ENCODE peak calls at places on chromosomes 16 and 17, in nine cellular contexts. One of them, this sample, is unnamed.

GRCh38 chr16:87608400-87608985 is 6.2 kb downstream of the JPH3 start:
- DNase-seq in dorsolateral prefrontal cortex: no peak
- DNase-seq in PC-9: no peak
- DNase-seq in GM23248: peak
- DNase-seq in upper lobe of left lung: no peak
- DNase-seq in sigmoid colon: no peak
- DNase-seq in AG04450: peak
- DNase-seq in ovary: peak
- DNase-seq in pancreas: peak
- DNase-seq in this sample: peak

GRCh38 chr17:2058521-2059124 is 3.7 kb downstream of the HIC1 start:
- DNase-seq in pancreas: peak
- DNase-seq in upper lobe of left lung: peak
- DNase-seq in sigmoid colon: peak
- DNase-seq in PC-9: no peak
- DNase-seq in dorsolateral prefrontal cortex: no peak
- DNase-seq in AG04450: no peak
- DNase-seq in ovary: peak
- DNase-seq in GM23248: peak
- DNase-seq in this sample: peak

GRCh38 chr17:15398291-15398690 is 56.9 kb upstream of the TEKT3 start:
- DNase-seq in dorsolateral prefrontal cortex: no peak
- DNase-seq in GM23248: peak
- DNase-seq in AG04450: no peak
- DNase-seq in ovary: no peak
- DNase-seq in pancreas: no peak
- DNase-seq in PC-9: no peak
- DNase-seq in sigmoid colon: no peak
- DNase-seq in upper lobe of left lung: no peak
- DNase-seq in this sample: peak

GRCh38 chr16:3152022-3152272 is 17.1 kb downstream of the ZNF213 start:
- DNase-seq in PC-9: no peak
- DNase-seq in AG04450: no peak
- DNase-seq in upper lobe of left lung: no peak
- DNase-seq in dorsolateral prefrontal cortex: no peak
- DNase-seq in sigmoid colon: no peak
- DNase-seq in ovary: no peak
- DNase-seq in pancreas: no peak
- DNase-seq in GM23248: no peak
- DNase-seq in this sample: no peak

GRCh38 chr17:1069847-1070246 is 72.9 kb downstream of the TIMM22 start:
- DNase-seq in upper lobe of left lung: no peak
- DNase-seq in sigmoid colon: no peak
- DNase-seq in dorsolateral prefrontal cortex: no peak
- DNase-seq in AG04450: no peak
- DNase-seq in PC-9: no peak
- DNase-seq in pancreas: no peak
- DNase-seq in ovary: no peak
- DNase-seq in GM23248: no peak
- DNase-seq in this sample: no peak

GRCh38 chr17:33964344-33964979 is 290.6 kb upstream of the CCL2 start:
- DNase-seq in dorsolateral prefrontal cortex: no peak
- DNase-seq in AG04450: no peak
- DNase-seq in sigmoid colon: no peak
- DNase-seq in PC-9: no peak
- DNase-seq in ovary: no peak
- DNase-seq in upper lobe of left lung: no peak
- DNase-seq in GM23248: no peak
- DNase-seq in pancreas: no peak
- DNase-seq in this sample: no peak

GRCh38 chr17:66301418-66301863 is 972 bp upstream of the PRKCA start:
- DNase-seq in upper lobe of left lung: no peak
- DNase-seq in ovary: no peak
- DNase-seq in AG04450: no peak
- DNase-seq in pancreas: no peak
- DNase-seq in GM23248: no peak
- DNase-seq in PC-9: no peak
- DNase-seq in dorsolateral prefrontal cortex: no peak
- DNase-seq in sigmoid colon: no peak
- DNase-seq in this sample: no peak

GRCh38 chr17:45326566-45326965 is 9.7 kb upstream of the MAP3K14 start:
- DNase-seq in AG04450: no peak
- DNase-seq in PC-9: no peak
- DNase-seq in GM23248: no peak
- DNase-seq in upper lobe of left lung: no peak
- DNase-seq in sigmoid colon: peak
- DNase-seq in dorsolateral prefrontal cortex: no peak
- DNase-seq in ovary: no peak
- DNase-seq in pancreas: peak
- DNase-seq in this sample: no peak

GRCh38 chr17:55198690-55199370 is 65.9 kb upstream of the HLF start:
- DNase-seq in pancreas: no peak
- DNase-seq in dorsolateral prefrontal cortex: no peak
- DNase-seq in PC-9: no peak
- DNase-seq in upper lobe of left lung: no peak
- DNase-seq in ovary: no peak
- DNase-seq in GM23248: no peak
- DNase-seq in AG04450: no peak
- DNase-seq in sigmoid colon: no peak
- DNase-seq in this sample: no peak

GRCh38 chr17:78634154-78634553 is 57.0 kb upstream of the DNAH17 start:
- DNase-seq in AG04450: no peak
- DNase-seq in pancreas: no peak
- DNase-seq in sigmoid colon: no peak
- DNase-seq in ovary: no peak
- DNase-seq in PC-9: no peak
- DNase-seq in dorsolateral prefrontal cortex: no peak
- DNase-seq in GM23248: no peak
- DNase-seq in upper lobe of left lung: no peak
- DNase-seq in this sample: no peak

GRCh38 chr16:89364603-89365002 is 125.8 kb downstream of the ANKRD11 start:
- DNase-seq in upper lobe of left lung: no peak
- DNase-seq in sigmoid colon: no peak
- DNase-seq in dorsolateral prefrontal cortex: no peak
- DNase-seq in AG04450: peak
- DNase-seq in PC-9: no peak
- DNase-seq in pancreas: no peak
- DNase-seq in ovary: no peak
- DNase-seq in GM23248: peak
- DNase-seq in this sample: no peak

GRCh38 chr17:75155191-75155601 is 884 bp upstream of the JPT1 start:
- DNase-seq in upper lobe of left lung: no peak
- DNase-seq in dorsolateral prefrontal cortex: no peak
- DNase-seq in AG04450: no peak
- DNase-seq in PC-9: peak
- DNase-seq in sigmoid colon: no peak
- DNase-seq in ovary: no peak
- DNase-seq in GM23248: no peak
- DNase-seq in pancreas: no peak
- DNase-seq in this sample: no peak

GRCh38 chr17:44898768-44899073 is 524 bp downstream of the EFTUD2 start:
- DNase-seq in upper lobe of left lung: peak
- DNase-seq in GM23248: peak
- DNase-seq in PC-9: peak
- DNase-seq in pancreas: no peak
- DNase-seq in dorsolateral prefrontal cortex: no peak
- DNase-seq in AG04450: no peak
- DNase-seq in sigmoid colon: no peak
- DNase-seq in ovary: no peak
- DNase-seq in this sample: no peak

GRCh38 chr17:39016193-39017153 is 49.3 kb upstream of the FBXO47 start:
- DNase-seq in sigmoid colon: no peak
- DNase-seq in PC-9: no peak
- DNase-seq in pancreas: no peak
- DNase-seq in upper lobe of left lung: no peak
- DNase-seq in GM23248: peak
- DNase-seq in AG04450: no peak
- DNase-seq in ovary: no peak
- DNase-seq in dorsolateral prefrontal cortex: no peak
- DNase-seq in this sample: no peak

GRCh38 chr17:59431606-59432005 is 100.2 kb downstream of the YPEL2 start:
- DNase-seq in upper lobe of left lung: no peak
- DNase-seq in AG04450: no peak
- DNase-seq in dorsolateral prefrontal cortex: no peak
- DNase-seq in pancreas: no peak
- DNase-seq in sigmoid colon: no peak
- DNase-seq in ovary: no peak
- DNase-seq in PC-9: no peak
- DNase-seq in GM23248: no peak
- DNase-seq in this sample: no peak

GRCh38 chr16:20883554-20884239 is 16.5 kb downstream of the DCUN1D3 start:
- DNase-seq in AG04450: no peak
- DNase-seq in GM23248: no peak
- DNase-seq in upper lobe of left lung: no peak
- DNase-seq in sigmoid colon: no peak
- DNase-seq in dorsolateral prefrontal cortex: no peak
- DNase-seq in pancreas: no peak
- DNase-seq in PC-9: no peak
- DNase-seq in ovary: no peak
- DNase-seq in this sample: no peak

GRCh38 chr17:10197721-10198508 is 491 bp downstream of the GAS7 start:
- DNase-seq in pancreas: no peak
- DNase-seq in dorsolateral prefrontal cortex: no peak
- DNase-seq in sigmoid colon: no peak
- DNase-seq in GM23248: peak
- DNase-seq in PC-9: no peak
- DNase-seq in AG04450: no peak
- DNase-seq in upper lobe of left lung: no peak
- DNase-seq in ovary: peak
- DNase-seq in this sample: no peak

GRCh38 chr16:27778171-27778925 is 228.4 kb downstream of the KATNIP start:
- DNase-seq in dorsolateral prefrontal cortex: no peak
- DNase-seq in sigmoid colon: no peak
- DNase-seq in pancreas: no peak
- DNase-seq in upper lobe of left lung: no peak
- DNase-seq in ovary: no peak
- DNase-seq in PC-9: no peak
- DNase-seq in AG04450: no peak
- DNase-seq in GM23248: no peak
- DNase-seq in this sample: no peak

GRCh38 chr17:40560592-40561293 is 4.5 kb downstream of the CCR7 start:
- DNase-seq in sigmoid colon: no peak
- DNase-seq in pancreas: peak
- DNase-seq in GM23248: peak
- DNase-seq in upper lobe of left lung: no peak
- DNase-seq in AG04450: no peak
- DNase-seq in PC-9: no peak
- DNase-seq in ovary: no peak
- DNase-seq in dorsolateral prefrontal cortex: no peak
- DNase-seq in this sample: peak

GRCh38 chr16:49514391-49514980 is 140.9 kb downstream of the C16orf78 start:
- DNase-seq in ovary: no peak
- DNase-seq in GM23248: no peak
- DNase-seq in dorsolateral prefrontal cortex: no peak
- DNase-seq in PC-9: no peak
- DNase-seq in AG04450: no peak
- DNase-seq in upper lobe of left lung: no peak
- DNase-seq in pancreas: no peak
- DNase-seq in sigmoid colon: no peak
- DNase-seq in this sample: no peak

GRCh38 chr16:67384778-67385510 is 8.4 kb downstream of the TPPP3 start:
- DNase-seq in pancreas: no peak
- DNase-seq in ovary: no peak
- DNase-seq in GM23248: peak
- DNase-seq in PC-9: no peak
- DNase-seq in upper lobe of left lung: no peak
- DNase-seq in dorsolateral prefrontal cortex: no peak
- DNase-seq in sigmoid colon: no peak
- DNase-seq in AG04450: no peak
- DNase-seq in this sample: no peak

GRCh38 chr17:39114744-39115534 is 36.5 kb downstream of the PLXDC1 start:
- DNase-seq in pancreas: no peak
- DNase-seq in upper lobe of left lung: no peak
- DNase-seq in GM23248: peak
- DNase-seq in sigmoid colon: peak
- DNase-seq in ovary: no peak
- DNase-seq in AG04450: no peak
- DNase-seq in PC-9: no peak
- DNase-seq in dorsolateral prefrontal cortex: no peak
- DNase-seq in this sample: no peak

DNA sequence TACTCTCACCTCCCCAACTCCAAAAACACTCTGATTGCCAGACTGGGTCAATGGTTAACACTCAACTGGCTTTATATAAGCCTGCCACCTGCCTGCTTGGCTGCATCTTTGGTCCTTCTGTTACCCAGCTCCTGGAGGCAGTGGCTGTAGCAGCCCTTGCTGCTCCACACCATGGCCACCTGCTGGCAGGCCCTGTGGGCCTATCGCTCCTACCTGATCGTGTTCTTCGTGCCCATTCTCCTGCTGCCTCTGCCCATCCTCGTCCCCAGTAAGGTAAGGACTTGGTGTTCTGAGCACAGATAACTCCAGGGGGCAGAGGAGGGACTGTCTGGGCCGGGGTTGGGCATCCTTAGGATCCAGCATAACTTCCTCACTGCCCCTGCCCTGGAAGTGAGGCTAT is at the start of gene SLC13A2:
- DNase-seq in PC-9: no peak
- DNase-seq in dorsolateral prefrontal cortex: no peak
- DNase-seq in upper lobe of left lung: no peak
- DNase-seq in sigmoid colon: peak
- DNase-seq in ovary: no peak
- DNase-seq in AG04450: no peak
- DNase-seq in GM23248: no peak
- DNase-seq in pancreas: no peak
- DNase-seq in this sample: no peak
- H3K27ac ChIP-seq in PC-9: no peak
- H3K27ac ChIP-seq in dorsolateral prefrontal cortex: no peak
- H3K27ac ChIP-seq in upper lobe of left lung: no peak
- H3K27ac ChIP-seq in sigmoid colon: no peak
- H3K27ac ChIP-seq in ovary: no peak
- H3K27ac ChIP-seq in AG04450: no peak
- H3K27ac ChIP-seq in GM23248: no peak
- H3K27ac ChIP-seq in pancreas: no peak
- H3K27ac ChIP-seq in this sample: no peak

GRCh38 chr17:6305613-6306360 is 129.1 kb downstream of the AIPL1 start:
- DNase-seq in GM23248: no peak
- DNase-seq in dorsolateral prefrontal cortex: no peak
- DNase-seq in pancreas: no peak
- DNase-seq in ovary: no peak
- DNase-seq in AG04450: no peak
- DNase-seq in PC-9: no peak
- DNase-seq in sigmoid colon: no peak
- DNase-seq in upper lobe of left lung: no peak
- DNase-seq in this sample: no peak
- H3K4me3 ChIP-seq in GM23248: no peak
- H3K4me3 ChIP-seq in dorsolateral prefrontal cortex: no peak
- H3K4me3 ChIP-seq in pancreas: no peak
- H3K4me3 ChIP-seq in ovary: no peak
- H3K4me3 ChIP-seq in AG04450: no peak
- H3K4me3 ChIP-seq in PC-9: no peak
- H3K4me3 ChIP-seq in sigmoid colon: no peak
- H3K4me3 ChIP-seq in upper lobe of left lung: no peak
- H3K4me3 ChIP-seq in this sample: no peak

GRCh38 chr17:48055531-48056245 is 7.5 kb downstream of the NFE2L1 start:
- DNase-seq in GM23248: peak
- DNase-seq in upper lobe of left lung: no peak
- DNase-seq in dorsolateral prefrontal cortex: no peak
- DNase-seq in AG04450: peak
- DNase-seq in PC-9: no peak
- DNase-seq in sigmoid colon: no peak
- DNase-seq in pancreas: no peak
- DNase-seq in ovary: no peak
- DNase-seq in this sample: no peak
- H3K27ac ChIP-seq in GM23248: peak
- H3K27ac ChIP-seq in upper lobe of left lung: no peak
- H3K27ac ChIP-seq in dorsolateral prefrontal cortex: peak
- H3K27ac ChIP-seq in AG04450: peak
- H3K27ac ChIP-seq in PC-9: peak
- H3K27ac ChIP-seq in sigmoid colon: peak
- H3K27ac ChIP-seq in pancreas: no peak
- H3K27ac ChIP-seq in ovary: no peak
- H3K27ac ChIP-seq in this sample: peak

GRCh38 chr17:8080799-8081219 is 6.7 kb downstream of the ALOX12B start:
- DNase-seq in pancreas: no peak
- DNase-seq in upper lobe of left lung: no peak
- DNase-seq in PC-9: no peak
- DNase-seq in sigmoid colon: no peak
- DNase-seq in AG04450: no peak
- DNase-seq in ovary: no peak
- DNase-seq in GM23248: peak
- DNase-seq in dorsolateral prefrontal cortex: no peak
- DNase-seq in this sample: no peak
- H3K4me3 ChIP-seq in pancreas: no peak
- H3K4me3 ChIP-seq in upper lobe of left lung: no peak
- H3K4me3 ChIP-seq in PC-9: peak
- H3K4me3 ChIP-seq in sigmoid colon: no peak
- H3K4me3 ChIP-seq in AG04450: no peak
- H3K4me3 ChIP-seq in ovary: no peak
- H3K4me3 ChIP-seq in GM23248: no peak
- H3K4me3 ChIP-seq in dorsolateral prefrontal cortex: no peak
- H3K4me3 ChIP-seq in this sample: no peak